ENCODE peak calls at places on chromosomes 16 and 17, in seven cellular contexts. D is Panc1, Z is endothelial cell of umbilical vein, H is suprapubic skin, X is transverse colon, P is SK-N-SH, W is HCT116. J is an unnamed sample. For H3K36me3, the result is how much of the 10 kb centered on the place peaks cover.

GRCh38 chr17:60410001-60410400 is 12.3 kb upstream of the CHCT1 start:
- DNase-seq in H (no peak), P (no peak), D (no peak), W (no peak), Z (no peak), X (no peak), J (no peak)

GRCh38 chr16:679808-680624 is at the start of gene STUB1:
- DNase-seq in D (no peak), H (peak), X (peak), W (peak), Z (peak), P (peak), J (peak)

GRCh38 chr17:74008196-74008595 is 195.3 kb upstream of the RPL38 start:
- DNase-seq in P (peak), Z (no peak), H (no peak), X (peak), W (peak), D (no peak), J (no peak)

GRCh38 chr17:18981642-18982424 is 22.7 kb downstream of the FAM83G start:
- DNase-seq in W (peak), P (no peak), H (no peak), X (peak), D (peak), Z (peak), J (no peak)

GRCh38 chr17:66904760-66905637 is 59.5 kb upstream of the CACNG4 start:
- DNase-seq in H (no peak), P (peak), X (no peak), W (no peak), Z (peak), D (no peak), J (no peak)

GRCh38 chr17:32586666-32587065 is 99.9 kb downstream of the CDK5R1 start:
- DNase-seq in X (no peak), D (no peak), P (no peak), W (no peak), H (no peak), Z (no peak), J (no peak)

GRCh38 chr17:80259642-80260535 is 763 bp upstream of the RNF213 start:
- DNase-seq in W (no peak), D (no peak), Z (peak), X (peak), H (no peak), P (peak), J (no peak)

GRCh38 chr16:66278604-66279262 is 87.8 kb upstream of the CDH5 start:
- DNase-seq in W (no peak), Z (no peak), X (no peak), P (no peak), D (no peak), H (peak), J (no peak)

GRCh38 chr17:6755281-6755680 is 565 bp upstream of the XAF1 start:
- DNase-seq in Z (no peak), H (no peak), P (peak), D (no peak), W (no peak), X (peak), J (no peak)

GRCh38 chr17:66947311-66947710 is 17.2 kb upstream of the CACNG4 start:
- DNase-seq in D (no peak), Z (no peak), X (no peak), H (no peak), W (no peak), P (no peak), J (no peak)

GRCh38 chr17:72724375-72724774 is 368.1 kb downstream of the SLC39A11 start:
- DNase-seq in D (no peak), P (no peak), X (no peak), Z (no peak), W (no peak), H (no peak), J (no peak)

GRCh38 chr17:33097411-33097810 is 105.8 kb downstream of the SPACA3 start:
- DNase-seq in X (no peak), D (no peak), Z (no peak), H (no peak), P (no peak), W (no peak), J (no peak)

GRCh38 chr16:81513204-81514040 is 68.8 kb downstream of the CMIP start:
- DNase-seq in W (no peak), P (no peak), D (no peak), H (no peak), Z (peak), X (no peak), J (no peak)

GRCh38 chr17:55174133-55174532 is 90.6 kb upstream of the HLF start:
- DNase-seq in X (no peak), D (no peak), H (no peak), W (no peak), Z (no peak), P (no peak), J (no peak)

GRCh38 chr17:41651625-41652460 is 27.5 kb upstream of the KRT17 start:
- DNase-seq in X (peak), D (no peak), Z (no peak), W (no peak), H (no peak), P (peak), J (no peak)
- TF ChIP-seq POLR2AphosphoS5 in X (peak), D (no peak), Z (no peak), W (no peak), H (no peak), P (no peak), J (no peak)

GRCh38 chr16:84475643-84476240 is 28.7 kb downstream of the MEAK7 start:
- DNase-seq in D (no peak), W (no peak), Z (no peak), X (no peak), P (no peak), H (peak), J (no peak)

GRCh38 chr16:84478172-84478948 is 26.1 kb downstream of the MEAK7 start:
- DNase-seq in Z (no peak), W (no peak), X (no peak), P (no peak), D (no peak), H (peak), J (no peak)

GRCh38 chr16:84479716-84480450 is 24.6 kb downstream of the MEAK7 start:
- DNase-seq in W (no peak), Z (no peak), X (no peak), P (no peak), H (peak), D (no peak), J (no peak)

GRCh38 chr16:84481051-84481735 is 23.3 kb downstream of the MEAK7 start:
- DNase-seq in X (no peak), Z (no peak), D (no peak), W (no peak), P (no peak), H (peak), J (no peak)

GRCh38 chr16:84477661-84478060 is 26.8 kb downstream of the MEAK7 start:
- DNase-seq in P (no peak), H (peak), D (no peak), X (no peak), Z (no peak), W (no peak), J (no peak)
- H3K36me3 ChIP-seq in P (under half), H (under half), D (under half), X (under half), Z (under half), W (under half), J (under half)

GRCh38 chr16:31192856-31193642 is 9.5 kb downstream of the PYCARD start:
- DNase-seq in D (no peak), Z (no peak), X (no peak), W (no peak), P (no peak), H (no peak), J (no peak)

GRCh38 chr16:31190818-31191444 is 11.0 kb downstream of the FUS start:
- DNase-seq in D (no peak), H (no peak), Z (no peak), X (no peak), W (no peak), P (no peak), J (no peak)

GRCh38 chr16:31190061-31190460 is 10.1 kb downstream of the FUS start:
- DNase-seq in Z (no peak), H (no peak), W (no peak), D (no peak), X (no peak), P (no peak), J (no peak)

GRCh38 chr16:31193874-31194273 is 8.7 kb downstream of the PYCARD start:
- DNase-seq in P (no peak), H (no peak), Z (no peak), X (no peak), W (no peak), D (no peak), J (no peak)

GRCh38 chr16:31191697-31192428 is 10.7 kb downstream of the PYCARD start:
- DNase-seq in P (no peak), W (no peak), X (no peak), D (no peak), Z (no peak), H (no peak), J (no peak)
- TF ChIP-seq POLR2AphosphoS5 in P (peak), W (peak), X (no peak), D (no peak), Z (no peak), H (no peak), J (no peak)

GRCh38 chr16:88398170-88398873 is 15.6 kb downstream of the ZNF469 start:
- DNase-seq in W (no peak), X (no peak), Z (no peak), D (no peak), P (no peak), H (no peak), J (no peak)

GRCh38 chr16:88393571-88393970 is 10.8 kb downstream of the ZNF469 start:
- DNase-seq in Z (no peak), P (no peak), X (no peak), H (no peak), W (no peak), D (no peak), J (no peak)

GRCh38 chr16:88394426-88394825 is 11.7 kb downstream of the ZNF469 start:
- DNase-seq in X (no peak), Z (no peak), W (no peak), H (no peak), P (no peak), D (no peak), J (no peak)

GRCh38 chr16:88393034-88393433 is 10.3 kb downstream of the ZNF469 start:
- DNase-seq in P (no peak), X (no peak), H (no peak), Z (peak), W (no peak), D (no peak), J (no peak)

DNA sequence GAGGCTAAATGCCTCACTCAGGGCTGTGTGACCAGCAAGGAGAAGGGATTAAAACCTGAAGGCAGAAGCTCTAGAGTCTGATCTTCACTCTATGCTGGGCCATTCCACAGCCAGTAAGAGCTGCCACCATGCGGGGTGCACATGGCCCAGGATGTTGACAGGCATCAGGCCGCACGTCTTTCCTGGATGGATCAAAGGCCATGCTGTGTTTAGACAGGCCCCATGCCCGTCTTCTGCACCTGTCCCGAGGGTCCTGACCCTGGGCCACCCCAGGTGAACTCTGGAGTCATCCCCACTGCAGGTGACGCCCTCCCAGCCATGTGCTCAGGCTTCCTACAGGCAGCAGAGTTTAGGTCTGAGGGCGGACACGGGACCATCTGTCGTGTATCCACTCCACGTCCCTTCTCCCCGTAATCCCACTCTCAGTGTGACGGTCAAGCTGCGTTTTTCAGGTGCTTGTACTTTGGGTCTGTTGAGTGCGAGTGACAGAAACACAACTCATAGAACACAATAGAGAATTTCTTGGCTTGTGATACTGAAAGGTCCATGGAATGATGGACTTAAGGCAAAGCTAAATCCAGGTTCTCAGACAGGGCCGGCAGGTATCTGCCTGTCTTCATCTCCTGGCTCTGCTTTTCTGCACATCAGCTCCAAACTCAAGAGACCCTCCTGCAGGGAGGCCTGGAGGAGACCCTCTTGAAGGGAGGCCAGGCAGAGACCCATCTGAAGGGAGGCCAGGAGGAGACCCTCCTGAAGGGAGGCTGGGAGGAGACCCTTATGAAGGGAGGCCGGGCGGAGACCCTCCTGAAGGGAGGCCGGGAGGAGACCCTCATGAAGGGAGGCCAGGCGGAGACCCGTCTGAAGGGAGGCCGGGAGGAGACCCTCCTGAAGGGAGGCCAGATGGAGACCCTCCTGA is 13.2 kb downstream of the ZNF469 start:
- DNase-seq in W (no peak), X (no peak), D (no peak), H (no peak), P (no peak), Z (no peak), J (no peak)
- H3K36me3 ChIP-seq in W (under half), X (under half), D (under half), H (under half), P (under half), Z (under half), J (under half)

GRCh38 chr16:47060596-47060995 is 83.1 kb downstream of the NETO2 start:
- DNase-seq in D (no peak), W (no peak), X (no peak), H (peak), Z (no peak), P (no peak), J (no peak)

GRCh38 chr16:47057631-47057996 is 84.1 kb upstream of the DNAJA2 start:
- DNase-seq in D (no peak), X (no peak), H (peak), Z (no peak), W (no peak), P (no peak), J (no peak)

GRCh38 chr16:47056704-47057630 is 83.5 kb upstream of the DNAJA2 start:
- DNase-seq in D (no peak), P (no peak), X (no peak), Z (no peak), W (no peak), H (no peak), J (no peak)

GRCh38 chr16:47059991-47060390 is 83.8 kb downstream of the NETO2 start:
- DNase-seq in P (no peak), W (no peak), X (no peak), Z (no peak), D (no peak), H (peak), J (no peak)

DNA sequence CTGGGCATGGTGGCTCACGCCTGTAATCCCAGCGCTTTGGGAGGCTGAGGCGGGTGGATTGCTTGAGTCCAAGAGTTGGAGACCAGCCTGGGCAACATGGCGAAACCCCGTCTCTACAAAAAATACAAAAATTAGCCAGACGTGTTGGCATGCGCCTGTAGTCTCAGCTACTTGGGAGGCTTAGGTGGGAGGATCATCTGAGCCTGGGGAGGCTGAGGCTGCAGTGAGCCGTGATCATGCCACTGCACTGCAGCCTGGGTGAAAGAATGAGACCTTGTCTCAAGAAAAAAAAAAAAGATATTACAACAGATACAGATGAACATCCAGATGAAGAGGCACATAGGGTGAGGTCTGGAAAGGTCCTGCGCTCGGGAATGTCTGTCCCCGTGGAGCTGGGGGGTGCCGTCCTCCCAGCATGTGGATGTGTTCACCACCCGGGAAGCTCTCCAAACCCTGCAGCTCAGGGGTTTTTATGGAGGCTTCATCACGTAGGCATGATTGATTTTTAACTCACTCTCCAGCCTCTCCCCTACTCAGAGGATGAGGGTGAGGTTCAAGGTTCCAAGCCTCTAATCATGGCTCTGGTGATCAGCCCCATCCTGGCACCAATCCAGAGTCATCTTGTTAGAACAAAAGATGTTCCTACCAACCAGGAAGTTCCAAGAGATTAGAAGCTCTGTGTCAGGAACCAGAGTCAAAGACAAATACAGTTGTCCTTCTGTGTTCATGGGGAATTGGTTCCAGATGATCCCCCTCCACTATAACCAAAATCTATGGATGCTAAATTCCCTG is 85.0 kb upstream of the DNAJA2 start:
- DNase-seq in D (no peak), W (no peak), H (peak), X (peak), Z (no peak), P (no peak), J (no peak)
- TF ChIP-seq POLR2AphosphoS5 in D (no peak), W (no peak), H (no peak), X (peak), Z (no peak), P (no peak), J (no peak)

DNA sequence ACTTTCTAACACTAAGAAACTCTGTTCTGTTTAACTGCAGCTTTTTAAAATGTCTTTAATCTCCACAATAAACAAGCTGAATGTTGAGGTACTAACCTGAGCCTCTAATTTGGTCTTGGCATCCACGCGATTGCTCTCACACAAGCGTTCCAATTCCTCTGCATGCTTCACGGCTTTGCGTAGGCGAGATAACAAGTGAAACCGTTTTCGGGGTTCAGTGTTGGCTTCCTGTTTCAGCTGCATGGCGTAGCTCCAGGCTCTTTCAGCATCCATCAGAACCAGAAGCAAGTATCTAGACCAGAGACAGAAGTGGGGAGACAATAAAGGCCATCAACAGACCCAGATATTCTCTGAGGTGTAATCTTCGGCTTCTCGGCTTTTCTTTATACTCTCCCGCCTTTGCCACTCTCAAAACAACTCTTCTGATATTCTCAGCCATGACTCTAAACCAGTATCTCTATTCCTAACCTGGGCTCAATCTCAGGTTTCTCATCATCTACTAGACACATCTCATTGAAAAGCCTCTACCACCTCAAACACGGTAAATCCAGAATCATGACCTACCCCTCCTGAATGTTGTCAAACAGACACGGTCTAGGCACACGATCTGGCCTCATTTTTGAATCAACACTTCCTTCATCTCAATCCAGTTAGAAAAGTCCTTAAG is 8.3 kb downstream of the SRP68 start:
- DNase-seq in D (no peak), W (no peak), P (no peak), Z (no peak), X (no peak), H (no peak), J (no peak)
- H3K36me3 ChIP-seq in D (under half), W (half or more), P (half or more), Z (half or more), X (under half), H (half or more), J (half or more)

GRCh38 chr17:30468465-30468864 is 8.7 kb upstream of the GOSR1 start:
- DNase-seq in X (no peak), Z (no peak), H (no peak), D (no peak), P (no peak), W (no peak), J (no peak)

GRCh38 chr17:30476726-30477082 is 504 bp upstream of the GOSR1 start:
- DNase-seq in H (no peak), D (no peak), Z (no peak), W (no peak), P (no peak), X (no peak), J (no peak)

GRCh38 chr17:30475206-30475605 is 2.0 kb upstream of the GOSR1 start:
- DNase-seq in D (no peak), P (no peak), H (no peak), X (no peak), W (no peak), Z (no peak), J (no peak)

GRCh38 chr17:30477083-30477757 is at the start of gene GOSR1:
- DNase-seq in H (peak), Z (peak), P (peak), X (peak), W (peak), D (peak), J (peak)

DNA sequence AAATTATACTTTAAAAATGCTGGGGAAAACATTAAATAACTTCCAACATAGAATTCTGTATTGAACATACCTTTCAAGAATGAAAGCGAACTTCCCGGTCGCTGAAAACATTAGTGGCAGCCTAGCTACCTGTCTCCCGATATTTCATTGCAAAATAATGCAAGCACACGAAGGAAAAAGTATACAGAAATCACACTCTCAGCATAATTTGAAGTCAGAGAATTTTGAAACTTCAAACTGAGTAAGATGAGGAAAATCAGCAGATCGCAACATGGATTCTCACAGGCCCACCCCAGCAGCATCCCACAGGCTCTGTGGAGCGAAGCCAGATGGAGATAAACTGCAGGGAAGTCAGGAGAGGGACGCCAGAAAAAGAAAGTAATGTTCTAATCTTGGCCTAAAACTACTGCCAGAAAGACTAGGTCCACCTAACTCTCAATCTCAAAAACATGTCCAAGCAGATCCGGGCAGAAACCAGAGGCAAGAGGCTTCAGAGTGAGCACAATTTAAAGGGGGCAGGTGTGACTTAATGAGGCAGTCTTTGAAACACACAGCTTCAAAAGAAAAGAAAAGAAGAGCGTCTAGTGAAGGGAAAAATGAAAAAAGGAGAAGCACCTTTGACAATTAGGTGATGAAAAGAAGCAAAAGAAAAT is 4.8 kb upstream of the GOSR1 start:
- DNase-seq in W (no peak), X (no peak), H (no peak), D (no peak), P (no peak), Z (no peak), J (no peak)
- TF ChIP-seq POLR2AphosphoS5 in W (no peak), X (no peak), H (no peak), D (no peak), P (no peak), Z (no peak), J (no peak)

GRCh38 chr16:84595052-84595481 is 22.8 kb downstream of the COTL1 start:
- DNase-seq in X (peak), W (no peak), Z (no peak), P (no peak), D (no peak), H (no peak), J (no peak)
- H3K36me3 ChIP-seq in X (under half), W (under half), Z (under half), P (under half), D (under half), H (under half), J (under half)